ENCODE peak calls at places on chromosome 18, in four cellular contexts. T, G, J and S are unnamed samples.

GRCh38 chr18:48607049-48607984 is 68.5 kb downstream of the CTIF start:
- DNase-seq in T (peak), G (no peak), J (no peak), S (no peak)

GRCh38 chr18:74184875-74185274 is 36.6 kb downstream of the TIMM21 start:
- DNase-seq in T (no peak), G (no peak), J (no peak), S (peak)

GRCh38 chr18:26228562-26229260 is 2.5 kb downstream of the TAF4B start:
- DNase-seq in T (no peak), G (peak), J (no peak), S (no peak)

GRCh38 chr18:10006261-10006903 is 92.6 kb downstream of the VAPA start:
- DNase-seq in T (no peak), G (no peak), J (no peak), S (no peak)

GRCh38 chr18:61169386-61169785 is 163.8 kb upstream of the CDH20 start:
- DNase-seq in T (no peak), G (no peak), J (no peak), S (no peak)

GRCh38 chr18:21820035-21820810 is 79.6 kb downstream of the MIB1 start:
- DNase-seq in T (peak), G (peak), J (no peak), S (peak)

GRCh38 chr18:42183746-42184145 is 228.7 kb downstream of the PIK3C3 start:
- DNase-seq in T (no peak), G (no peak), J (no peak), S (no peak)

GRCh38 chr18:26700728-26701127 is 152.4 kb upstream of the KCTD1 start:
- DNase-seq in T (no peak), G (no peak), J (no peak), S (no peak)

GRCh38 chr18:48166971-48167370 is 236.5 kb upstream of the SMAD2 start:
- DNase-seq in T (no peak), G (no peak), J (no peak), S (no peak)

GRCh38 chr18:57141208-57142129 is 5.4 kb upstream of the BOD1L2 start:
- DNase-seq in T (peak), G (peak), J (no peak), S (no peak)

GRCh38 chr18:35695803-35696202 is 114.3 kb downstream of the GALNT1 start:
- DNase-seq in T (no peak), G (no peak), J (no peak), S (no peak)

GRCh38 chr18:22465859-22466602 is 48.3 kb upstream of the CTAGE1 start:
- DNase-seq in T (peak), G (peak), J (no peak), S (no peak)

GRCh38 chr18:79290876-79291275 is 104.9 kb upstream of the NFATC1 start:
- DNase-seq in T (no peak), G (no peak), J (no peak), S (no peak)

GRCh38 chr18:26439537-26439936 is 108.8 kb downstream of the KCTD1 start:
- DNase-seq in T (no peak), G (no peak), J (no peak), S (no peak)

GRCh38 chr18:75438891-75439290 is 11.4 kb upstream of the SMIM21 start:
- DNase-seq in T (no peak), G (no peak), J (no peak), S (no peak)
- TF ChIP-seq JUNB in T (no peak), G (no peak), J (no peak), S (no peak)

GRCh38 chr18:77012120-77012519 is 120.5 kb downstream of the MBP start:
- DNase-seq in T (no peak), G (no peak), J (no peak), S (no peak)
- H2AFZ ChIP-seq in T (no peak), G (no peak), J (no peak), S (no peak)

DNA sequence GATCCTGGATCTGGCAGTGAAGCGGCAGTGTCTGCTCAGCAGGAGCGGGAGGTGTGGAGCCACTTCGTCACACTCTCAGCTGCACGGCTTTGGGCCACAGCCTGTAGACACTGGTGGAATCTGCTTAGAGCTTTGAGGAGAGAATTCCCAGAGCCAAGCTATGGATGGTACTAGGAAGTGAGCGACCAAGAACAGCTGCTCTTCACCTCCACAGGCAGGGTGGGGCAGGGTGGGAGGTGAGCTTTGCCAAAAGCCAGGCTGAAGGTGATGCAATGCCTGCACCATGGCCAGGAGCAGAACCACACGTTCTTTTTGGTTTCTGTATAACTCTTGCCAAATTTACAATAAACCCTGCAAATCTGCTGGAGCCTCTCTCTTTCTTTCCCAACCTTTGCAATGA is 226.1 kb downstream of the ANKRD30B start:
- DNase-seq in T (no peak), G (no peak), J (no peak), S (no peak)
- TF ChIP-seq JUNB in T (no peak), G (no peak), J (no peak), S (no peak)

GRCh38 chr18:24814521-24814920 is 354.1 kb downstream of the HRH4 start:
- DNase-seq in T (no peak), G (no peak), J (no peak), S (no peak)
- H2AFZ ChIP-seq in T (no peak), G (no peak), J (no peak), S (peak)

DNA sequence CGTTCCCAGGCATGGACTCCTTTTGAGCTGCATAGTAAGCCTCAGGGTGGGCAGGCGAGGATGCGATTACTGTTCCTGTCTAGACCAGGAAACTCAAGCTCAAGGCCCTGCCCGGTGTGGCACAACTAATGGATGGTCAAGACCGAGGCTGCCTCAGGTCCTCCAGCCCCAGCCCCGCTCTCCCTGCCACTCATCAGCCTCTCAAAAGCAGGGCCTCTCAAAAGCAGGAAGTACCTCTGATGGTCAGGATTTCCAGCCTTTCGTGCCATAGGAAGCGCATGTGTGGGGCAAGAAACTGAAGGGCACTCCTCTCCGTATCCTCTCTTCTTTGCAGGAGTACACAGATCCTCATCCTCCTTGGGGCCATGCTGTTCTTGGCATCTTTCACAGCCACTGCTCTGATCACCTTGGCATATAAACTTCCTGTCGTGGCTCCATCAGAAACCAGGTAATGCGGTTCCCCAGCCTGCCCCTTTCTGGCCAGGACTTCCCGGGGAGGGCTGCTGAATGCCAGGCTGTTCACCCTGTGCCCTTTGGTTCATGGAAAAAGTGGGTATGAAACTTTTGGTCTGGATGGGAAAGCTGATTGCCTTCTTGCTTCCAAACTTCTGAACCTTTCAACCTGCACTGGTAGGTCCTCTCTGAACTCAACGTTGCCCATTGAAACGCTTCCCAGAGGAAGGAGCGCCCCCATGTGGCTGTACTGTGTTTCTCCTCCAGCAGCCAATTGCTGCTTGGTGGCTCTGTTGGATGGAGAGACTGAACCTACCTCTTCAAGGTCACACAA is 82.8 kb upstream of the SEC11C start:
- DNase-seq in T (peak), G (peak), J (no peak), S (peak)
- TF ChIP-seq JUNB in T (no peak), G (no peak), J (no peak), S (no peak)

GRCh38 chr18:71471963-71472725 is 1072.0 kb downstream of the CBLN2 start:
- DNase-seq in T (peak), G (no peak), J (no peak), S (no peak)
- H2AFZ ChIP-seq in T (peak), G (no peak), J (no peak), S (no peak)

GRCh38 chr18:62846334-62846733 is 131.0 kb downstream of the PHLPP1 start:
- DNase-seq in T (no peak), G (no peak), J (no peak), S (no peak)

GRCh38 chr18:62842898-62843297 is 127.6 kb downstream of the PHLPP1 start:
- DNase-seq in T (no peak), G (no peak), J (no peak), S (no peak)

GRCh38 chr18:62841405-62841804 is 126.1 kb downstream of the PHLPP1 start:
- DNase-seq in T (no peak), G (no peak), J (no peak), S (no peak)

GRCh38 chr18:62847081-62847480 is 131.7 kb downstream of the PHLPP1 start:
- DNase-seq in T (no peak), G (no peak), J (no peak), S (no peak)

DNA sequence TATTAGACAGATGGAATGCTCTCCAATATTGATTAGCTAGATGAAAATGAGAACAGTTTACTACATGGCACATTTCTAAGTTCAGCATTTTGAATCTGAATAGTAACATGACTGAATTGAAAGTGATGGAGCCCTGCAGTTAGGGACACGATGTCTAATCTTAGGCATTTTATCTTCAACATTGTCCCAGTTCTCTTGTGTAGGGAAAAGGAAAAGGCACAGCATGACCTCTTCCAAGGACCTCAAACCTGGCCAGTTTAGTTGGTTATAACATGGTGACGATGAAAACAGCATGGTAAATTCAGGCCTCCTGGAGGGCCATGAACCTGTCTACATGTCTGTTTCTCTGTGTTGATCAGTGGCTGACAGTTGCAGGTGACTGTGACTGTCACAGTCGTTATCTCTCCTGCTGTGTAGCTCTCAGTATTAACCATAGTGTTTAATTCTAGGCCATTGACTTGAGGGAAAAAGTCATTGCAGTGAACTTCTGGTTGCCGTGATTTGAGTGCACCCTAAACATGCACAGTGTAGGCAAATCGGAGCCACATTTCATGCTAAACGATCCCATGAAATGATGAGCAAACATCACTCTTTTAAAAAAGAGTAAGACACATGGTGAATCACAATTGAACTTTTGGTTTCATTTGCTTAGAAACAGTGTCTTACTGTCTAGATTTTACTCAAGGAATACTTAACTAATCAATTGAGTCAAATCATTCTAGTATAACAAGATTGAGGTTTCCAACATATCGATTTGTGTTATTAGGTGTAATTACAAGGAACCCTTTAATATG is 129.7 kb downstream of the PHLPP1 start:
- DNase-seq in T (no peak), G (peak), J (no peak), S (no peak)
- TF ChIP-seq JUNB in T (no peak), G (no peak), J (no peak), S (no peak)

GRCh38 chr18:12470382-12471090 is 62.8 kb downstream of the PRELID3A start:
- DNase-seq in T (no peak), G (no peak), J (no peak), S (no peak)
- H2AFZ ChIP-seq in T (no peak), G (no peak), J (no peak), S (no peak)

GRCh38 chr18:11324510-11324909 is 175.1 kb upstream of the PIEZO2 start:
- DNase-seq in T (no peak), G (no peak), J (no peak), S (no peak)

GRCh38 chr18:11323359-11323819 is 174.0 kb upstream of the PIEZO2 start:
- DNase-seq in T (peak), G (no peak), J (no peak), S (no peak)

GRCh38 chr18:11327656-11328055 is 178.3 kb upstream of the PIEZO2 start:
- DNase-seq in T (no peak), G (no peak), J (no peak), S (no peak)

GRCh38 chr18:11322716-11323115 is 173.3 kb upstream of the PIEZO2 start:
- DNase-seq in T (no peak), G (no peak), J (no peak), S (peak)

DNA sequence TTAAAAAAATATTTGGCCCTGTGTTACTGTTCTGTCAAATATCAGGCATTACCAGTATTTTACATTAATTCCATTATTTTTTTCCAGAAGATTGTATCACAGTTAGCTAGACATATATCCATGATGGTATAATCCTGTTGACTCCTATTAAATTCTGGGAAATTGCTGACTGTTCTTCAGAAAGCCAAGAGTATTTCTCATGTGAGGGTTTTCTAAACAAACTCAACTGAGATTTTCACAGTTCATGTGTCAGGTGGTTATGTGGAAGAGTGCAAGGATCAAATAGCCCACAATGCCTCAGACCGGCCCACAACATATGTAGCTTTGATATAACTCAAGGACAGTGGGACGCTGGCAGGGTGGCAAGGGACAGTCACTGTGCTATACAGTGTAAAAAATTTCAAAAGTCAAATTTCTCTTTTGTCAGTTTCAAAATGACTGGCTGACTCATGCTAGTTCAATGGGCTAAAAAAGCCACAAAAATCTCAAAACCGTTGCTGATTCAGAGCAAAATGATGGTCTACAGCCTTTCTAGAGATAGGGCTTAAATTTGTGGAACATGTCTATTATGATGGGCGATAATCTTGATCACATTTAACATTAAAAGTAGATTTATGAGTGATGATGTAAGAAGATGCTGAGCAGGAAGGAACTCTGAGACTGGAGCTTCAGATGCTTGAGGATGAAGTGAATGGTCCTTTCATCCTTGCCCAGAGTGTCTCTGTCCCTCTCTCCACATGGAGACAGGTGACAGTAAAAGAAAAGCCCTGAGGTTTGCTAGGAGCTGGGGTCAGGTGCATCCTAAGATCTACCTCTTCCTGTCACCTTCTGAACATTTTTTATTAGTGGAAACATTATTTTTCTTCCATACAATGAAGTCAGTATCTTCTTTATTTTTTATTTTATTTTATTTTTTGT is 175.8 kb upstream of the PIEZO2 start:
- DNase-seq in T (peak), G (no peak), J (peak), S (no peak)
- TF ChIP-seq JUNB in T (no peak), G (no peak), J (peak), S (no peak)

DNA sequence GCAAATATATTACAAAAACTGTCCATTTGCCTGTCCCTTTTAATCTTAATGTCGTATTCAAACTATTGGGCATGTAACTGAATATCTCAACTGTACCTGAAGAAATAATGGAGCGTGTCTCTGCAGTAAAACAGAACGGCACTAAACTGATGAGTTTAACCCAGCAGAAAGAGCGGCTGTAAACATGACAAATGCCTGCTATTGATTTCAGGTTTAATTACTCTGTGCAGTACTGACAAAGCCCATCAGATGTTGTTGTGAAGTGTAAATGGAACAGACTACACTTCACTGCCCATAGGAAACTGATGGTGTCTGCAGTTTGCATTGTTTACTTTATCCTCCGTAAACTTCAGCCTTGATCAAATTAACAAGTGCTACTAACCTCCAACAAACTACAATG is 316.7 kb downstream of the CCDC178 start:
- DNase-seq in T (no peak), G (no peak), J (no peak), S (no peak)
- H2AFZ ChIP-seq in T (no peak), G (no peak), J (no peak), S (peak)